ENCODE peak calls at places on chromosomes 6 and 20, in nine cellular contexts. One of them, this sample, is unnamed.

GRCh38 chr20:1805816-1806215 is 89.4 kb upstream of the SIRPA start:
- DNase-seq in A549: no peak
- DNase-seq in HepG2: no peak
- DNase-seq in Panc1: no peak
- DNase-seq in HCT116: no peak
- DNase-seq in GM12878: no peak
- DNase-seq in HL-60: no peak
- DNase-seq in K562: no peak
- DNase-seq in SK-N-SH: no peak
- DNase-seq in this sample: no peak

GRCh38 chr6:108559884-108560462 is 744 bp upstream of the FOXO3 start:
- DNase-seq in A549: peak
- DNase-seq in HepG2: peak
- DNase-seq in Panc1: no peak
- DNase-seq in HCT116: no peak
- DNase-seq in GM12878: no peak
- DNase-seq in HL-60: no peak
- DNase-seq in K562: peak
- DNase-seq in SK-N-SH: peak
- DNase-seq in this sample: peak

GRCh38 chr20:1775117-1775516 is 117.5 kb upstream of the SIRPG start:
- DNase-seq in A549: no peak
- DNase-seq in HepG2: no peak
- DNase-seq in Panc1: no peak
- DNase-seq in HCT116: no peak
- DNase-seq in GM12878: no peak
- DNase-seq in HL-60: no peak
- DNase-seq in K562: no peak
- DNase-seq in SK-N-SH: no peak
- DNase-seq in this sample: no peak

GRCh38 chr20:63628246-63628975 is 1.5 kb upstream of the GMEB2 start:
- DNase-seq in A549: peak
- DNase-seq in HepG2: peak
- DNase-seq in Panc1: peak
- DNase-seq in HCT116: peak
- DNase-seq in GM12878: peak
- DNase-seq in HL-60: peak
- DNase-seq in K562: peak
- DNase-seq in SK-N-SH: peak
- DNase-seq in this sample: peak

GRCh38 chr20:32190608-32191415 is 16.7 kb downstream of the PLAGL2 start:
- DNase-seq in A549: no peak
- DNase-seq in HepG2: no peak
- DNase-seq in Panc1: no peak
- DNase-seq in HCT116: no peak
- DNase-seq in GM12878: no peak
- DNase-seq in HL-60: no peak
- DNase-seq in K562: no peak
- DNase-seq in SK-N-SH: peak
- DNase-seq in this sample: peak

GRCh38 chr6:117118490-117118889 is 146.9 kb upstream of the VGLL2 start:
- DNase-seq in A549: no peak
- DNase-seq in HepG2: no peak
- DNase-seq in Panc1: no peak
- DNase-seq in HCT116: no peak
- DNase-seq in GM12878: no peak
- DNase-seq in HL-60: no peak
- DNase-seq in K562: no peak
- DNase-seq in SK-N-SH: no peak
- DNase-seq in this sample: no peak

GRCh38 chr6:19303381-19303780 is 533.8 kb upstream of the ID4 start:
- DNase-seq in A549: no peak
- DNase-seq in HepG2: no peak
- DNase-seq in Panc1: no peak
- DNase-seq in HCT116: no peak
- DNase-seq in GM12878: no peak
- DNase-seq in HL-60: no peak
- DNase-seq in K562: no peak
- DNase-seq in SK-N-SH: no peak
- DNase-seq in this sample: no peak

GRCh38 chr6:55069132-55069781 is 105.1 kb upstream of the HCRTR2 start:
- DNase-seq in A549: peak
- DNase-seq in HepG2: peak
- DNase-seq in Panc1: peak
- DNase-seq in HCT116: peak
- DNase-seq in GM12878: no peak
- DNase-seq in HL-60: peak
- DNase-seq in K562: no peak
- DNase-seq in SK-N-SH: peak
- DNase-seq in this sample: peak

GRCh38 chr6:16722616-16723015 is 38.6 kb downstream of the ATXN1 start:
- DNase-seq in A549: no peak
- DNase-seq in HepG2: no peak
- DNase-seq in Panc1: no peak
- DNase-seq in HCT116: no peak
- DNase-seq in GM12878: no peak
- DNase-seq in HL-60: no peak
- DNase-seq in K562: no peak
- DNase-seq in SK-N-SH: no peak
- DNase-seq in this sample: no peak

GRCh38 chr20:24235740-24236139 is 233.7 kb upstream of the SYNDIG1 start:
- DNase-seq in A549: no peak
- DNase-seq in HepG2: no peak
- DNase-seq in Panc1: no peak
- DNase-seq in HCT116: no peak
- DNase-seq in GM12878: no peak
- DNase-seq in HL-60: no peak
- DNase-seq in K562: no peak
- DNase-seq in SK-N-SH: no peak
- DNase-seq in this sample: no peak

GRCh38 chr6:41508479-41508878 is 37.7 kb upstream of the FOXP4 start:
- DNase-seq in A549: no peak
- DNase-seq in HepG2: no peak
- DNase-seq in Panc1: no peak
- DNase-seq in HCT116: no peak
- DNase-seq in GM12878: no peak
- DNase-seq in HL-60: no peak
- DNase-seq in K562: no peak
- DNase-seq in SK-N-SH: no peak
- DNase-seq in this sample: no peak

GRCh38 chr6:145310116-145310515 is 425.2 kb downstream of the EPM2A start:
- DNase-seq in A549: no peak
- DNase-seq in HepG2: no peak
- DNase-seq in Panc1: no peak
- DNase-seq in HCT116: no peak
- DNase-seq in GM12878: no peak
- DNase-seq in HL-60: no peak
- DNase-seq in K562: no peak
- DNase-seq in SK-N-SH: no peak
- DNase-seq in this sample: no peak

GRCh38 chr6:158894192-158894591 is 75.0 kb upstream of the EZR start:
- DNase-seq in A549: peak
- DNase-seq in HepG2: no peak
- DNase-seq in Panc1: peak
- DNase-seq in HCT116: peak
- DNase-seq in GM12878: no peak
- DNase-seq in HL-60: no peak
- DNase-seq in K562: no peak
- DNase-seq in SK-N-SH: no peak
- DNase-seq in this sample: peak

GRCh38 chr20:1718604-1719384 is 61.2 kb upstream of the SIRPG start:
- DNase-seq in A549: peak
- DNase-seq in HepG2: no peak
- DNase-seq in Panc1: no peak
- DNase-seq in HCT116: peak
- DNase-seq in GM12878: no peak
- DNase-seq in HL-60: no peak
- DNase-seq in K562: no peak
- DNase-seq in SK-N-SH: no peak
- DNase-seq in this sample: no peak

GRCh38 chr20:19823971-19824370 is 65.9 kb downstream of the RIN2 start:
- DNase-seq in A549: no peak
- DNase-seq in HepG2: no peak
- DNase-seq in Panc1: no peak
- DNase-seq in HCT116: no peak
- DNase-seq in GM12878: no peak
- DNase-seq in HL-60: no peak
- DNase-seq in K562: no peak
- DNase-seq in SK-N-SH: no peak
- DNase-seq in this sample: peak

GRCh38 chr20:21509597-21510331 is 4.1 kb downstream of the NKX2-2 start:
- DNase-seq in A549: peak
- DNase-seq in HepG2: no peak
- DNase-seq in Panc1: no peak
- DNase-seq in HCT116: no peak
- DNase-seq in GM12878: no peak
- DNase-seq in HL-60: no peak
- DNase-seq in K562: no peak
- DNase-seq in SK-N-SH: peak
- DNase-seq in this sample: peak

GRCh38 chr6:125918681-125919566 is 37.6 kb upstream of the HINT3 start:
- DNase-seq in A549: peak
- DNase-seq in HepG2: peak
- DNase-seq in Panc1: no peak
- DNase-seq in HCT116: no peak
- DNase-seq in GM12878: peak
- DNase-seq in HL-60: peak
- DNase-seq in K562: peak
- DNase-seq in SK-N-SH: no peak
- DNase-seq in this sample: peak

DNA sequence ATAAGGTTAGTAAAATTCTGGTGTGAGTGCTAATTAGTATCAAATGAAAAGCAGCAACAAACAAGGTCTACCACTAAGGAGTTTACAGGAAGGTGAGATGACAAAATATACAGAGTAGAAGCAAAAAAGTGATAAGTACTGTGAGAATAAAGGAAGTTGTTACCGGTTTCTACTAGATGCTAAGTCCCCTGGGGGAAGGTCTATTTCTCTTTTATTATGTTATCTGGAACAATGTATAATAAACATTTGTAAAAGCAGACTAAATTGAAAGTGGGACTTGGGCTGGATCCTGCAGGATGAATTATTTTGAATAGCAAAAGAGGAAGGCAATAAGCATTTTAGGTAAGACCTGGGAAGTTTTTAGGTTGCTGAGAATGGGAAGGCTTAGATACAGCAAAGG is 158.7 kb upstream of the SLC22A16 start:
- DNase-seq in A549: no peak
- DNase-seq in HepG2: no peak
- DNase-seq in Panc1: no peak
- DNase-seq in HCT116: no peak
- DNase-seq in GM12878: no peak
- DNase-seq in HL-60: no peak
- DNase-seq in K562: no peak
- DNase-seq in SK-N-SH: no peak
- DNase-seq in this sample: no peak
- TF ChIP-seq REST in A549: no peak
- TF ChIP-seq REST in HepG2: no peak
- TF ChIP-seq REST in Panc1: no peak
- TF ChIP-seq REST in HCT116: no peak
- TF ChIP-seq REST in GM12878: no peak
- TF ChIP-seq REST in HL-60: no peak
- TF ChIP-seq REST in K562: no peak
- TF ChIP-seq REST in SK-N-SH: no peak
- TF ChIP-seq REST in this sample: no peak

DNA sequence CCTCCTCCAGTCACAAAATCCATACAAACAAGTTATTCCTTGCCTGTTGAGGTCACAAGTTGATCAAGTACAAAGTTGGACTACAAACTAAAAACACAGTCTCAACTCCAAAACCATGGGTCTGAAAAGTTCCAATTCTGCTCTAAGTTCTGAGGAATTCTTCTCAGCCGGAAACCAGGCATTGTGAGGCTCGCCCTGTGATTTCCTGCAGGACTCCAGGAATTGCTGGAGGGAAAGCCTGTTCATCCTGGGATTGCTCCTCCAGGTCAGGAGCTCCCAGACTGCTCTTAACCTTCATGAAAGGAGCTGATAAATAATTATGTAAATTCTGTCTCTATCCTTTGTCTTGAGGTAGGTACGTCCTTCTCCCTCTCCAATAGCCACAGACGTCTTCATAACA is 8.5 kb downstream of the TRAM2 start:
- DNase-seq in A549: no peak
- DNase-seq in HepG2: no peak
- DNase-seq in Panc1: no peak
- DNase-seq in HCT116: no peak
- DNase-seq in GM12878: no peak
- DNase-seq in HL-60: no peak
- DNase-seq in K562: no peak
- DNase-seq in SK-N-SH: no peak
- DNase-seq in this sample: no peak
- H3K4me3 ChIP-seq in A549: no peak
- H3K4me3 ChIP-seq in HepG2: no peak
- H3K4me3 ChIP-seq in Panc1: no peak
- H3K4me3 ChIP-seq in HCT116: no peak
- H3K4me3 ChIP-seq in GM12878: no peak
- H3K4me3 ChIP-seq in HL-60: no peak
- H3K4me3 ChIP-seq in K562: no peak
- H3K4me3 ChIP-seq in SK-N-SH: no peak
- H3K4me3 ChIP-seq in this sample: no peak

GRCh38 chr6:133834472-133835170 is 54.3 kb upstream of the TCF21 start:
- DNase-seq in A549: peak
- DNase-seq in HepG2: no peak
- DNase-seq in Panc1: no peak
- DNase-seq in HCT116: no peak
- DNase-seq in GM12878: no peak
- DNase-seq in HL-60: no peak
- DNase-seq in K562: no peak
- DNase-seq in SK-N-SH: no peak
- DNase-seq in this sample: no peak

GRCh38 chr6:133835901-133836300 is 53.0 kb upstream of the TCF21 start:
- DNase-seq in A549: peak
- DNase-seq in HepG2: no peak
- DNase-seq in Panc1: no peak
- DNase-seq in HCT116: no peak
- DNase-seq in GM12878: no peak
- DNase-seq in HL-60: no peak
- DNase-seq in K562: no peak
- DNase-seq in SK-N-SH: no peak
- DNase-seq in this sample: no peak

GRCh38 chr6:133837801-133838349 is 51.0 kb upstream of the TCF21 start:
- DNase-seq in A549: peak
- DNase-seq in HepG2: peak
- DNase-seq in Panc1: peak
- DNase-seq in HCT116: peak
- DNase-seq in GM12878: no peak
- DNase-seq in HL-60: peak
- DNase-seq in K562: peak
- DNase-seq in SK-N-SH: peak
- DNase-seq in this sample: peak

GRCh38 chr6:133833905-133834304 is 55.0 kb upstream of the TCF21 start:
- DNase-seq in A549: peak
- DNase-seq in HepG2: no peak
- DNase-seq in Panc1: no peak
- DNase-seq in HCT116: no peak
- DNase-seq in GM12878: no peak
- DNase-seq in HL-60: no peak
- DNase-seq in K562: no peak
- DNase-seq in SK-N-SH: no peak
- DNase-seq in this sample: no peak
- TF ChIP-seq REST in A549: no peak
- TF ChIP-seq REST in HepG2: no peak
- TF ChIP-seq REST in Panc1: no peak
- TF ChIP-seq REST in HCT116: no peak
- TF ChIP-seq REST in GM12878: no peak
- TF ChIP-seq REST in HL-60: no peak
- TF ChIP-seq REST in K562: no peak
- TF ChIP-seq REST in SK-N-SH: no peak
- TF ChIP-seq REST in this sample: no peak

GRCh38 chr20:53738039-53738944 is 144.7 kb upstream of the ZNF217 start:
- DNase-seq in A549: peak
- DNase-seq in HepG2: peak
- DNase-seq in Panc1: peak
- DNase-seq in HCT116: no peak
- DNase-seq in GM12878: no peak
- DNase-seq in HL-60: peak
- DNase-seq in K562: peak
- DNase-seq in SK-N-SH: peak
- DNase-seq in this sample: peak
- H3K4me3 ChIP-seq in A549: peak
- H3K4me3 ChIP-seq in HepG2: peak
- H3K4me3 ChIP-seq in Panc1: peak
- H3K4me3 ChIP-seq in HCT116: no peak
- H3K4me3 ChIP-seq in GM12878: peak
- H3K4me3 ChIP-seq in HL-60: no peak
- H3K4me3 ChIP-seq in K562: peak
- H3K4me3 ChIP-seq in SK-N-SH: no peak
- H3K4me3 ChIP-seq in this sample: no peak

This sample was measured in GM23338.